ENCODE peak calls at places on chromosomes 7 and 10, in eight cellular contexts. R, V, J, B, S, W, K and C are unnamed samples.

GRCh38 chr10:110859947-110860376 is 11.8 kb upstream of the PDCD4 start:
- DNase-seq in K (peak), J (no peak), B (peak), V (peak), R (peak), S (no peak), W (no peak), C (peak)

GRCh38 chr10:44194435-44194834 is 190.5 kb downstream of the CXCL12 start:
- DNase-seq in V (no peak), K (no peak), S (no peak), J (no peak), R (no peak), B (no peak), W (no peak), C (no peak)

GRCh38 chr7:37524807-37525206 is 76.1 kb upstream of the ELMO1 start:
- DNase-seq in R (no peak), W (no peak), B (no peak), J (no peak), K (peak), S (no peak), V (no peak), C (no peak)

GRCh38 chr10:35388197-35388596 is 51.9 kb downstream of the CCNY start:
- DNase-seq in K (no peak), R (no peak), V (no peak), J (no peak), S (no peak), W (no peak), B (no peak), C (no peak)

GRCh38 chr7:35268953-35269352 is 15.1 kb upstream of the TBX20 start:
- DNase-seq in R (no peak), S (no peak), J (no peak), K (no peak), V (no peak), B (peak), W (no peak), C (no peak)

GRCh38 chr10:18400201-18400910 is 251.0 kb downstream of the NSUN6 start:
- DNase-seq in K (peak), V (no peak), B (no peak), R (no peak), W (no peak), S (no peak), J (no peak), C (no peak)

GRCh38 chr7:151017953-151018420 is 6.3 kb downstream of the ATG9B start:
- DNase-seq in R (no peak), K (peak), B (peak), S (peak), W (no peak), J (peak), V (peak), C (no peak)

GRCh38 chr7:156652886-156653568 is 12.5 kb downstream of the RNF32 start:
- DNase-seq in R (no peak), J (no peak), W (no peak), B (no peak), S (no peak), V (peak), K (no peak), C (no peak)

GRCh38 chr10:80468002-80468401 is 13.9 kb downstream of the TSPAN14 start:
- DNase-seq in K (peak), R (no peak), S (no peak), B (peak), J (peak), V (no peak), W (peak), C (no peak)